ENCODE peak calls at places on chromosomes 12 and 14, in four cellular contexts. K is A549, G is WTC11, Y is K562. B is an unnamed sample.

GRCh38 chr12:89706551-89707348 is 1.9 kb downstream of the ATP2B1 start:
- DNase-seq in K (peak), G (no peak), Y (no peak), B (no peak)

GRCh38 chr12:32115404-32116104 is 8.9 kb downstream of the BICD1 start:
- DNase-seq in K (peak), G (no peak), Y (no peak), B (no peak)

GRCh38 chr12:62123721-62124203 is 136.4 kb upstream of the USP15 start:
- DNase-seq in Y (peak), G (peak), K (peak), B (peak)

GRCh38 chr12:3123729-3124128 is 46.5 kb downstream of the TSPAN9 start:
- DNase-seq in G (no peak), Y (no peak), K (no peak), B (no peak)

GRCh38 chr12:130872179-130873096 is 572 bp downstream of the RAN start:
- DNase-seq in Y (peak), G (peak), K (peak), B (no peak)

GRCh38 chr12:57548488-57548887 is 1.4 kb upstream of the KIF5A start:
- DNase-seq in Y (no peak), K (no peak), G (no peak), B (no peak)

GRCh38 chr14:74841230-74842207 is 34.4 kb downstream of the PROX2 start:
- DNase-seq in Y (no peak), K (no peak), G (no peak), B (no peak)

GRCh38 chr12:23803547-23803946 is 145.9 kb downstream of the SOX5 start:
- DNase-seq in Y (no peak), K (no peak), G (no peak), B (no peak)

GRCh38 chr12:93851245-93851665 is 174.1 kb downstream of the CRADD start:
- DNase-seq in K (no peak), G (no peak), Y (no peak), B (no peak)

GRCh38 chr12:26833692-26834168 is 736 bp upstream of the ITPR2 start:
- DNase-seq in G (peak), Y (peak), K (peak), B (no peak)

GRCh38 chr12:80821513-80822000 is 104.8 kb downstream of the MYF5 start:
- DNase-seq in Y (no peak), K (no peak), G (peak), B (no peak)

GRCh38 chr12:3168775-3169221 is 91.6 kb downstream of the TSPAN9 start:
- DNase-seq in G (no peak), Y (no peak), K (peak), B (no peak)

GRCh38 chr14:92903359-92903758 is 19.6 kb upstream of the CHGA start:
- DNase-seq in Y (no peak), G (no peak), K (no peak), B (no peak)

GRCh38 chr14:61542848-61543790 is 152.2 kb upstream of the HIF1A start:
- DNase-seq in Y (no peak), K (no peak), G (no peak), B (no peak)

GRCh38 chr14:92426237-92426636 is 87.3 kb upstream of the RIN3 start:
- DNase-seq in Y (no peak), G (no peak), K (no peak), B (no peak)

GRCh38 chr12:42125372-42125767 is 19.3 kb downstream of the GXYLT1 start:
- DNase-seq in Y (no peak), G (no peak), K (no peak), B (no peak)

GRCh38 chr12:106254724-106255123 is 6.9 kb upstream of the CKAP4 start:
- DNase-seq in Y (no peak), G (peak), K (no peak), B (no peak)

GRCh38 chr12:46934374-46935111 is 108.7 kb upstream of the SLC38A4 start:
- DNase-seq in G (no peak), K (no peak), Y (no peak), B (peak)

GRCh38 chr12:31853520-31853919 is 105.7 kb upstream of the RESF1 start:
- DNase-seq in G (no peak), K (no peak), Y (no peak), B (no peak)

GRCh38 chr14:30820674-30821073 is 53.7 kb upstream of the COCH start:
- DNase-seq in K (no peak), Y (no peak), G (no peak), B (no peak)

GRCh38 chr14:24330973-24331674 is 3.7 kb downstream of the ADCY4 start:
- DNase-seq in G (no peak), Y (no peak), K (no peak), B (no peak)

GRCh38 chr12:7131502-7131866 is 1.3 kb downstream of the CLSTN3 start:
- DNase-seq in K (no peak), G (no peak), Y (no peak), B (no peak)

GRCh38 chr12:48997719-48998496 is 1.3 kb downstream of the DDN start:
- DNase-seq in K (peak), G (no peak), Y (peak), B (no peak)

GRCh38 chr14:83566567-83566966 is 1963.4 kb upstream of the FLRT2 start:
- DNase-seq in K (no peak), G (no peak), Y (no peak), B (no peak)

GRCh38 chr12:96219700-96220206 is 25.6 kb downstream of the ELK3 start:
- DNase-seq in K (peak), Y (no peak), G (no peak), B (peak)

GRCh38 chr12:57611810-57612710 is 825 bp downstream of the ARHGEF25 start:
- DNase-seq in G (no peak), Y (no peak), K (no peak), B (no peak)

GRCh38 chr12:3698218-3698974 is 54.5 kb downstream of the CRACR2A start:
- DNase-seq in G (no peak), Y (no peak), K (peak), B (no peak)

GRCh38 chr12:131825146-131825892 is 2.9 kb upstream of the MMP17 start:
- DNase-seq in Y (no peak), G (no peak), K (no peak), B (no peak)

GRCh38 chr14:56207626-56208297 is 89.6 kb downstream of the PELI2 start:
- DNase-seq in Y (no peak), G (no peak), K (no peak), B (no peak)

GRCh38 chr14:84036863-84037262 is 1493.1 kb upstream of the FLRT2 start:
- DNase-seq in Y (no peak), G (no peak), K (no peak), B (no peak)

GRCh38 chr12:92133795-92134637 is 11.6 kb downstream of the BTG1 start:
- DNase-seq in Y (no peak), K (no peak), G (no peak), B (no peak)
- TF ChIP-seq HMGXB4 in Y (no peak), K (no peak), G (no peak), B (no peak)

DNA sequence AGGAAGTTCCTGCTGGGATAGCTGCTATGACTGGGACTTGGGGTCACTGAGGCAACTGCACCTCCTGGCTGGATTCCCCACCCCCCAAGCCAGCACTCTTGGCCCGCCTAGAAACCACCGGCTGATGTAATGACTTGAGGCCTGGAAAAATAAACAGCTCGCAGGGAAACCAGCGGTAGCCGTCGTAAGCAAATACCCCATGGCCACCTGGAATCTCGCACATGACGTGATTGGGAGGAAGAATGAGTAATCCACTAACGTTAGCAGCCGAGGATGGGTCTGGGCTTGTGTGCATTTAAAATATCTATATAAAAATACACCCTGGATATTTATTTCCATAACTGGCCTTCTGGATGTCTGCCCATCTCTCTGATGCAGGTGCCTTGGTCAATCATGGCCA is 120.0 kb downstream of the SMOC1 start:
- DNase-seq in K (peak), G (no peak), Y (no peak), B (no peak)
- TF ChIP-seq HMGXB4 in K (no peak), G (no peak), Y (no peak), B (no peak)

DNA sequence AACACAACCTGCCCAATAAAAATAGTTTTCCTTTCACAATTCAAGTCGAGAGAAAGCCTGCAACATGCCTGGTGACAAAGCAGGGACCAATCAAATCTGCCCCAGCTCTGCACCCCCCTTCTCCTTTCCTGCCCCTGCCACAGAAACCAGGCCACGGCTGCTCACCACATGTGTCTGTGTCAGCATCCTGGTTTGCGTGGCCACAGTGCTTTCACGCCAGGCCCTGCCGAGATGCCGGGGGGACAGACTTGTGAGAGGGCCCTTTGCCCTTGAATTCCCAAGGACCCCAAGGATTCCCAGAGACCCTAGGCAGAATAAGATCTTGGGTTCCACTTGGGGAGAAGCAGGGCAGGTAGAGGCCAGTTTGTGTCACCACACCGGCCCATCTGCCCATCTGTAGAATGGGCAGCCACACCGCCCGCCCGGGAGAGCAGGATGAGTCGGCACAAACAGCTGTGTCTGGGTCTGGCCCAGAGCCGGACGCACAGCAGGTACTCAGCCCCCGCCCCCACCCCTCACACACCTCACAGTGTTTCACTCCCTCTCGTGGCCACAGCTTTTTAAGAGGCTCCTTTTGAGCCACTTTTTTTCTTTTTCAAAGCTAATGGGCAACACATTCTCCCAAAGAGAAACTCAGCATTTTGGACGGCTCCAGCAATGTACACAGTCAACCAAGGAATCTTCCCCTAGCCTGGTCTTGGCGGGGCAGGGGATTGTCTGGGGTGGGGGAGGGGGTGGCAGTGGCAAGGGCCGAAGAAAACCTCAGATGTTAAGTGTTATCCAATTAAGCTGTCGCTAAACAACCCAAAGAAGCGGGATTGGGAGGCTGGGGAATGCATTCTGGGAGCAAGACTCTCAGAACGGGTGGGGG is 41.5 kb downstream of the BCL11B start:
- DNase-seq in G (no peak), K (no peak), Y (peak), B (no peak)
- TF ChIP-seq HMGXB4 in G (no peak), K (no peak), Y (no peak), B (no peak)

GRCh38 chr14:94029250-94029649 is 3.1 kb downstream of the OTUB2 start:
- DNase-seq in Y (no peak), K (no peak), G (no peak), B (no peak)
- TF ChIP-seq HMGXB4 in Y (no peak), K (no peak), G (no peak), B (no peak)

GRCh38 chr12:30450226-30450625 is 245.4 kb downstream of the IPO8 start:
- DNase-seq in Y (no peak), G (no peak), K (no peak), B (no peak)

GRCh38 chr12:30447061-30447750 is 248.5 kb downstream of the IPO8 start:
- DNase-seq in K (peak), G (no peak), Y (no peak), B (no peak)

GRCh38 chr12:30448038-30448437 is 247.6 kb downstream of the IPO8 start:
- DNase-seq in G (no peak), K (no peak), Y (no peak), B (no peak)

GRCh38 chr12:30450872-30451271 is 244.8 kb downstream of the IPO8 start:
- DNase-seq in Y (peak), G (no peak), K (no peak), B (no peak)
- TF ChIP-seq HMGXB4 in Y (no peak), G (no peak), K (no peak), B (no peak)

GRCh38 chr12:125089626-125090025 is 24.4 kb downstream of the AACS start:
- DNase-seq in K (no peak), Y (no peak), G (no peak), B (no peak)

GRCh38 chr12:125092108-125092871 is 27.1 kb downstream of the AACS start:
- DNase-seq in Y (no peak), G (no peak), K (no peak), B (no peak)

GRCh38 chr12:125091401-125091800 is 26.2 kb downstream of the AACS start:
- DNase-seq in G (no peak), Y (no peak), K (no peak), B (no peak)

GRCh38 chr12:125090437-125090836 is 25.2 kb downstream of the AACS start:
- DNase-seq in K (no peak), Y (no peak), G (no peak), B (no peak)

DNA sequence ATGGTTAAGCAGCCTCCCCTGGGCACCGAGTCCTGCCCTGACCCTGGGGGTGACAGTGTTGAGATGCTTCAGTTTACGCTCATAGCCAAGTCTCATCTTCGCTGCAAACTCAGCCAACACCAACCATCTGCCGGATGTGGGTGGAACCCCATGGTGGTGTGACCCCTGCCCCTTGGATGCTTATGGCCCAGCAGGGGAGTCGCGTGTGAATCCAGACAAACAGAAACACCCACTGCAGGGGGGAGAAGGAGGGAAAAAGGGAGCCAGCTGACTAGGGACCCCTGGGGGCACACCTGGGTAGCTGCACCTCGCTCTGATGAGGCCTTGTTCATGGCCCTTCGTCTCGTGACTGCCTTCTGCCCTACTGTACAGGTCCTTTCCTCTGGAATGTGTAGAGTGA is 23.8 kb downstream of the AACS start:
- DNase-seq in G (no peak), Y (peak), K (no peak), B (no peak)
- TF ChIP-seq HMGXB4 in G (no peak), Y (no peak), K (no peak), B (no peak)